ENCODE peak calls at places on chromosomes 7 and 10, in eight cellular contexts. K is A549, U is fibroblast of lung, M is stomach, O is dorsolateral prefrontal cortex, V is astrocyte of the spinal cord, T is cardiac muscle cell, G is neural crest cell. S is an unnamed sample.

GRCh38 chr7:65971021-65971420 is 11.0 kb downstream of the GUSB start:
- DNase-seq in O (no peak), G (no peak), K (no peak), V (no peak), T (no peak), U (no peak), M (peak), S (no peak)

GRCh38 chr10:108905821-108906220 is 1017.5 kb downstream of the XPNPEP1 start:
- DNase-seq in V (no peak), O (no peak), T (no peak), M (no peak), U (no peak), K (no peak), G (no peak), S (no peak)

GRCh38 chr7:37970211-37970610 is 49.8 kb downstream of the EPDR1 start:
- DNase-seq in U (no peak), O (no peak), T (no peak), G (no peak), K (no peak), V (no peak), M (no peak), S (no peak)

GRCh38 chr7:157411580-157411979 is 74.8 kb downstream of the DNAJB6 start:
- DNase-seq in T (no peak), K (no peak), U (peak), O (no peak), M (no peak), V (no peak), G (no peak), S (no peak)

GRCh38 chr10:103692421-103693069 is 162.8 kb downstream of the SH3PXD2A start:
- DNase-seq in M (no peak), T (no peak), O (no peak), K (no peak), V (no peak), U (no peak), G (no peak), S (no peak)

GRCh38 chr10:97849491-97850402 is at the start of gene GOLGA7B:
- DNase-seq in U (peak), V (no peak), M (peak), O (peak), T (peak), G (peak), K (no peak), S (no peak)

GRCh38 chr10:76329891-76330575 is 898.6 kb downstream of the LRMDA start:
- DNase-seq in M (no peak), U (peak), G (no peak), T (no peak), O (no peak), V (peak), K (no peak), S (no peak)

GRCh38 chr10:44806895-44807294 is 104.2 kb upstream of the TMEM72 start:
- DNase-seq in M (no peak), G (no peak), V (no peak), K (no peak), O (no peak), T (no peak), U (no peak), S (no peak)

GRCh38 chr7:129493555-129493954 is 8.8 kb upstream of the SMKR1 start:
- DNase-seq in K (no peak), T (no peak), O (no peak), U (no peak), G (no peak), M (no peak), V (no peak), S (no peak)

GRCh38 chr10:70905071-70906021 is 17.0 kb upstream of the PCBD1 start:
- DNase-seq in O (no peak), U (no peak), K (no peak), T (no peak), G (no peak), V (no peak), M (no peak), S (no peak)

GRCh38 chr10:17453377-17454091 is 861 bp downstream of the ST8SIA6 start:
- DNase-seq in U (peak), K (peak), G (peak), V (peak), T (peak), O (no peak), M (peak), S (no peak)

GRCh38 chr10:75408512-75408881 is 6.9 kb upstream of the ZNF503 start:
- DNase-seq in T (peak), K (no peak), V (no peak), G (no peak), M (no peak), U (no peak), O (no peak), S (no peak)

GRCh38 chr10:117139581-117140524 is 1.8 kb upstream of the VAX1 start:
- DNase-seq in O (no peak), M (no peak), U (no peak), G (no peak), K (no peak), V (no peak), T (no peak), S (no peak)

GRCh38 chr7:117014673-117015133 is 61.4 kb downstream of the ST7 start:
- DNase-seq in T (peak), M (peak), G (no peak), O (peak), U (peak), K (no peak), V (peak), S (no peak)

GRCh38 chr10:100927266-100927665 is 14.5 kb downstream of the SLF2 start:
- DNase-seq in K (no peak), V (no peak), T (no peak), M (no peak), O (no peak), U (no peak), G (no peak), S (no peak)

GRCh38 chr10:123399276-123399839 is 245.2 kb downstream of the BUB3 start:
- DNase-seq in G (no peak), U (no peak), V (no peak), O (no peak), T (no peak), M (no peak), K (no peak), S (no peak)

GRCh38 chr10:132066186-132066585 is 440 bp downstream of the JAKMIP3 start:
- DNase-seq in G (no peak), K (no peak), U (no peak), V (no peak), M (no peak), T (no peak), O (peak), S (no peak)

GRCh38 chr7:158386355-158386618 is 201.3 kb downstream of the PTPRN2 start:
- DNase-seq in G (no peak), U (no peak), T (no peak), O (no peak), K (no peak), V (no peak), M (no peak), S (no peak)

GRCh38 chr10:129833988-129834387 is 130.1 kb downstream of the EBF3 start:
- DNase-seq in M (no peak), O (no peak), V (no peak), T (peak), G (no peak), U (no peak), K (no peak), S (no peak)

GRCh38 chr7:95859434-95859833 is 87.1 kb downstream of the DYNC1I1 start:
- DNase-seq in G (no peak), T (peak), U (peak), M (no peak), V (peak), O (no peak), K (peak), S (no peak)

GRCh38 chr7:149854611-149855367 is 16.6 kb downstream of the ZNF862 start:
- DNase-seq in U (peak), T (peak), K (no peak), O (peak), G (no peak), M (peak), V (peak), S (no peak)

GRCh38 chr7:29854257-29854938 is 48.1 kb downstream of the WIPF3 start:
- DNase-seq in O (no peak), G (no peak), T (peak), V (no peak), K (no peak), U (peak), M (no peak), S (no peak)

GRCh38 chr7:155763721-155764431 is 48.4 kb downstream of the SHH start:
- DNase-seq in U (peak), G (no peak), V (peak), M (no peak), O (no peak), K (no peak), T (no peak), S (no peak)

GRCh38 chr7:3312583-3312982 is 11.5 kb downstream of the SDK1 start:
- DNase-seq in K (no peak), V (no peak), T (no peak), G (no peak), U (no peak), M (no peak), O (no peak), S (no peak)

GRCh38 chr10:121926669-121927360 is 1.0 kb downstream of the ATE1 start:
- DNase-seq in K (peak), M (no peak), U (peak), T (no peak), G (no peak), V (peak), O (no peak), S (no peak)

GRCh38 chr7:84614821-84615506 is 420.4 kb upstream of the SEMA3A start:
- DNase-seq in T (no peak), U (no peak), G (no peak), V (no peak), K (peak), O (no peak), M (no peak), S (no peak)
- TF ChIP-seq CTCF in T (peak), U (no peak), G (no peak), V (peak), K (peak), O (no peak), M (no peak), S (no peak)

DNA sequence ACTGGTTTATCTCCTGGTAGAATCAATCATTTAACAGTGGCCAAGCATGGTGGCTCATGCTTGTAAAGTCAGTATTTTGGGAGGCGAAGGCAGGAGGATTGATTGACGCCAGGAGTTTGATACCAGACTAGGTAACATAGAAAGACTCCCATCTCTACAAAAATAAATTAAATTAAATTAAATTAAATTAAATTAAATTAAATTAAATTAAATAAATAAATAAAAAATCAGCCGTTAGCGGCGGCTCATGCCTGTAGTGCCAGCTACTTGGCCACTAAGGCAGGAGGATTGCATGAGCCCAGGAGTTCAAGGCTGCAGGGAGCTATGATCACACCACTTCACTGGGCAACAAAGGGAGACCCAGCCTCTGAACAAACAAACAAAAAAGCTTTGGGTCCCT is 342.3 kb downstream of the LRRTM3 start:
- DNase-seq in V (no peak), M (no peak), O (no peak), U (no peak), G (no peak), T (no peak), K (no peak), S (no peak)
- TF ChIP-seq CTCF in V (no peak), M (no peak), O (no peak), U (no peak), G (no peak), T (no peak), K (no peak), S (no peak)

GRCh38 chr7:142391191-142391992 is 133.5 kb upstream of the PRSS58 start:
- DNase-seq in T (peak), M (no peak), K (no peak), U (no peak), O (no peak), G (no peak), V (no peak), S (no peak)
- TF ChIP-seq CTCF in T (peak), M (no peak), K (no peak), U (peak), O (no peak), G (peak), V (peak), S (no peak)

GRCh38 chr10:102678842-102679289 is 34.6 kb downstream of the TRIM8 start:
- DNase-seq in V (peak), G (peak), K (peak), O (no peak), U (peak), M (peak), T (peak), S (no peak)
- TF ChIP-seq CTCF in V (peak), G (peak), K (peak), O (peak), U (peak), M (peak), T (peak), S (no peak)

GRCh38 chr7:133980794-133981193 is 146.3 kb upstream of the LRGUK start:
- DNase-seq in V (no peak), G (no peak), U (no peak), O (no peak), M (no peak), T (no peak), K (no peak), S (no peak)
- TF ChIP-seq CTCF in V (no peak), G (no peak), U (no peak), O (no peak), M (no peak), T (no peak), K (no peak), S (no peak)

GRCh38 chr7:231030-231857 is 38.9 kb downstream of the FAM20C start:
- DNase-seq in G (no peak), U (peak), M (no peak), V (no peak), O (no peak), T (no peak), K (no peak), S (no peak)
- TF ChIP-seq CTCF in G (peak), U (peak), M (peak), V (peak), O (no peak), T (peak), K (no peak), S (no peak)

DNA sequence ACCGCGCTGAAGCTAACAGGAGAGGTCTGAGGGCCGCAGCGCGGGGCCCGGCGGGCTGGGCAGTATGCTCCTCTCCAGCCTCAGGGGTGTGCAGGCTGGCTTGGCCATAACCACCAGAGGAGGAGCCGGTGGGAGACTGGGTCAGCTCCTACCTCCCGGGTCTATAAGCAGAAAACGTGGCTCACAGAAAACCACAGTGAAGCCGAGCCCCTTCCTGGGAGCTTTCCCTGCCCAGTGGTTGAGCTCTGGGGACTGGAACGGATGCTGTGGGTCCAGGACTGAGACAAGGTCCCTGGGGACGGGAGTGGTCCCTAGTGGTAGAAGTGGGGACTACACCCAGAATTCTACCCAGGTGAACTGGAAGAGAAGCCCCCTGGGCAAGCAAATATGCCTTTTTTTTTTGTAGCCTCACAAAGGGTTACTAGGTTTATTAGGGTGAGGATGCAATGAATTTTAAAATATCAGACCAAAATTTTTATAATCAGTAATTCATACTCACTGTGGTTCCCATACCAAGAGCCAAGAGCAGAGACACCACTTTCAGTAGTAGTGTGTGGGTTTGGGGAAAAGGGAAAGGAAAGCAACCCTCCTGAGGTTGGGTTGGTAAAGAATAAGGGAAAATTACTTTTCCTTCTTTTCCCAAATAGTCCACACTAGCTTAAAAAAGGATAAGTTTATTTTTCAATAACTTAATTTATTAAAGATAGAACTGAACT is 67.9 kb upstream of the PRKCQ start:
- DNase-seq in T (peak), O (peak), M (peak), K (peak), U (peak), G (peak), V (no peak), S (no peak)
- TF ChIP-seq CTCF in T (peak), O (peak), M (peak), K (peak), U (peak), G (peak), V (peak), S (no peak)